ENCODE peak calls at places on chromosomes 12 and 14, in ten cellular contexts. One of them, this sample, is unnamed.

GRCh38 chr14:70392676-70393075 is 24.2 kb downstream of the SYNJ2BP start:
- DNase-seq in activated T-helper 1 cell treated with Interleukin-2 at 50 U/mL for 16 hours: no peak
- DNase-seq in NT2/D1: no peak
- DNase-seq in stimulated activated naive CD8-positive, alpha-beta T cell treated with anti-CD3 and anti-CD28 coated beads, Interleukin-15, Interleukin-2, amounts not matched to agents 100 U/mL and 50 U/mL, for 24 hours: no peak
- DNase-seq in PC-3: no peak
- DNase-seq in hypothalamus: no peak
- DNase-seq in aorta: no peak
- DNase-seq in GM23248: no peak
- DNase-seq in fibroblast of the aortic adventitia: no peak
- DNase-seq in pancreas: no peak
- DNase-seq in this sample: no peak

GRCh38 chr12:15631007-15631715 is 158.0 kb downstream of the EPS8 start:
- DNase-seq in GM23248: no peak
- DNase-seq in PC-3: no peak
- DNase-seq in fibroblast of the aortic adventitia: no peak
- DNase-seq in NT2/D1: no peak
- DNase-seq in aorta: no peak
- DNase-seq in pancreas: no peak
- DNase-seq in stimulated activated naive CD8-positive, alpha-beta T cell treated with anti-CD3 and anti-CD28 coated beads, Interleukin-15, Interleukin-2, amounts not matched to agents 100 U/mL and 50 U/mL, for 24 hours: no peak
- DNase-seq in hypothalamus: no peak
- DNase-seq in activated T-helper 1 cell treated with Interleukin-2 at 50 U/mL for 16 hours: no peak
- DNase-seq in this sample: no peak

GRCh38 chr12:47360771-47361388 is 281.1 kb upstream of the AMIGO2 start:
- DNase-seq in PC-3: no peak
- DNase-seq in fibroblast of the aortic adventitia: no peak
- DNase-seq in GM23248: no peak
- DNase-seq in NT2/D1: no peak
- DNase-seq in aorta: no peak
- DNase-seq in hypothalamus: no peak
- DNase-seq in stimulated activated naive CD8-positive, alpha-beta T cell treated with anti-CD3 and anti-CD28 coated beads, Interleukin-15, Interleukin-2, amounts not matched to agents 100 U/mL and 50 U/mL, for 24 hours: no peak
- DNase-seq in pancreas: no peak
- DNase-seq in activated T-helper 1 cell treated with Interleukin-2 at 50 U/mL for 16 hours: peak; percentile 24
- DNase-seq in this sample: no peak

GRCh38 chr12:62259311-62259992 is 752 bp upstream of the USP15 start:
- DNase-seq in pancreas: peak; percentile 8
- DNase-seq in GM23248: peak; percentile 29
- DNase-seq in aorta: no peak
- DNase-seq in PC-3: peak; percentile 6
- DNase-seq in stimulated activated naive CD8-positive, alpha-beta T cell treated with anti-CD3 and anti-CD28 coated beads, Interleukin-15, Interleukin-2, amounts not matched to agents 100 U/mL and 50 U/mL, for 24 hours: no peak
- DNase-seq in NT2/D1: no peak
- DNase-seq in hypothalamus: no peak
- DNase-seq in fibroblast of the aortic adventitia: no peak
- DNase-seq in activated T-helper 1 cell treated with Interleukin-2 at 50 U/mL for 16 hours: no peak
- DNase-seq in this sample: no peak

GRCh38 chr12:79887912-79888311 is 47.0 kb downstream of the PPP1R12A start:
- DNase-seq in pancreas: no peak
- DNase-seq in aorta: no peak
- DNase-seq in hypothalamus: no peak
- DNase-seq in PC-3: no peak
- DNase-seq in fibroblast of the aortic adventitia: no peak
- DNase-seq in stimulated activated naive CD8-positive, alpha-beta T cell treated with anti-CD3 and anti-CD28 coated beads, Interleukin-15, Interleukin-2, amounts not matched to agents 100 U/mL and 50 U/mL, for 24 hours: no peak
- DNase-seq in activated T-helper 1 cell treated with Interleukin-2 at 50 U/mL for 16 hours: no peak
- DNase-seq in GM23248: no peak
- DNase-seq in NT2/D1: no peak
- DNase-seq in this sample: no peak

GRCh38 chr12:47328831-47329545 is 249.2 kb upstream of the AMIGO2 start:
- DNase-seq in pancreas: no peak
- DNase-seq in hypothalamus: no peak
- DNase-seq in NT2/D1: no peak
- DNase-seq in PC-3: peak; percentile 77
- DNase-seq in activated T-helper 1 cell treated with Interleukin-2 at 50 U/mL for 16 hours: no peak
- DNase-seq in stimulated activated naive CD8-positive, alpha-beta T cell treated with anti-CD3 and anti-CD28 coated beads, Interleukin-15, Interleukin-2, amounts not matched to agents 100 U/mL and 50 U/mL, for 24 hours: no peak
- DNase-seq in aorta: no peak
- DNase-seq in GM23248: peak; percentile 79
- DNase-seq in fibroblast of the aortic adventitia: peak; percentile 85
- DNase-seq in this sample: no peak

GRCh38 chr14:59301354-59301753 is 112.9 kb downstream of the DAAM1 start:
- DNase-seq in pancreas: no peak
- DNase-seq in PC-3: no peak
- DNase-seq in aorta: no peak
- DNase-seq in NT2/D1: no peak
- DNase-seq in fibroblast of the aortic adventitia: no peak
- DNase-seq in stimulated activated naive CD8-positive, alpha-beta T cell treated with anti-CD3 and anti-CD28 coated beads, Interleukin-15, Interleukin-2, amounts not matched to agents 100 U/mL and 50 U/mL, for 24 hours: peak; percentile 13
- DNase-seq in GM23248: no peak
- DNase-seq in activated T-helper 1 cell treated with Interleukin-2 at 50 U/mL for 16 hours: no peak
- DNase-seq in hypothalamus: no peak
- DNase-seq in this sample: no peak

GRCh38 chr12:57618966-57619433 is 7.8 kb downstream of the ARHGEF25 start:
- DNase-seq in hypothalamus: no peak
- DNase-seq in stimulated activated naive CD8-positive, alpha-beta T cell treated with anti-CD3 and anti-CD28 coated beads, Interleukin-15, Interleukin-2, amounts not matched to agents 100 U/mL and 50 U/mL, for 24 hours: no peak
- DNase-seq in NT2/D1: no peak
- DNase-seq in aorta: no peak
- DNase-seq in PC-3: no peak
- DNase-seq in pancreas: no peak
- DNase-seq in fibroblast of the aortic adventitia: no peak
- DNase-seq in activated T-helper 1 cell treated with Interleukin-2 at 50 U/mL for 16 hours: no peak
- DNase-seq in GM23248: no peak
- DNase-seq in this sample: no peak

GRCh38 chr12:49674318-49674985 is 32.8 kb downstream of the FMNL3 start:
- DNase-seq in GM23248: peak; percentile 64
- DNase-seq in fibroblast of the aortic adventitia: peak; percentile 41
- DNase-seq in PC-3: no peak
- DNase-seq in stimulated activated naive CD8-positive, alpha-beta T cell treated with anti-CD3 and anti-CD28 coated beads, Interleukin-15, Interleukin-2, amounts not matched to agents 100 U/mL and 50 U/mL, for 24 hours: peak; percentile 23
- DNase-seq in activated T-helper 1 cell treated with Interleukin-2 at 50 U/mL for 16 hours: no peak
- DNase-seq in pancreas: no peak
- DNase-seq in hypothalamus: no peak
- DNase-seq in NT2/D1: no peak
- DNase-seq in aorta: no peak
- DNase-seq in this sample: no peak

GRCh38 chr12:112664569-112664968 is 127.0 kb upstream of the RPH3A start:
- DNase-seq in hypothalamus: no peak
- DNase-seq in activated T-helper 1 cell treated with Interleukin-2 at 50 U/mL for 16 hours: no peak
- DNase-seq in PC-3: peak; percentile 30
- DNase-seq in GM23248: peak; percentile 6
- DNase-seq in stimulated activated naive CD8-positive, alpha-beta T cell treated with anti-CD3 and anti-CD28 coated beads, Interleukin-15, Interleukin-2, amounts not matched to agents 100 U/mL and 50 U/mL, for 24 hours: peak; percentile 7
- DNase-seq in fibroblast of the aortic adventitia: peak; percentile 1
- DNase-seq in pancreas: no peak
- DNase-seq in NT2/D1: peak; percentile 16
- DNase-seq in aorta: no peak
- DNase-seq in this sample: no peak

GRCh38 chr14:99134333-99135046 is 137.5 kb downstream of the BCL11B start:
- DNase-seq in PC-3: no peak
- DNase-seq in activated T-helper 1 cell treated with Interleukin-2 at 50 U/mL for 16 hours: no peak
- DNase-seq in NT2/D1: no peak
- DNase-seq in hypothalamus: no peak
- DNase-seq in GM23248: no peak
- DNase-seq in fibroblast of the aortic adventitia: no peak
- DNase-seq in aorta: peak; percentile 21
- DNase-seq in pancreas: no peak
- DNase-seq in stimulated activated naive CD8-positive, alpha-beta T cell treated with anti-CD3 and anti-CD28 coated beads, Interleukin-15, Interleukin-2, amounts not matched to agents 100 U/mL and 50 U/mL, for 24 hours: no peak
- DNase-seq in this sample: no peak

GRCh38 chr14:29749327-29749726 is 178.3 kb downstream of the PRKD1 start:
- DNase-seq in NT2/D1: no peak
- DNase-seq in activated T-helper 1 cell treated with Interleukin-2 at 50 U/mL for 16 hours: no peak
- DNase-seq in PC-3: peak; percentile 59
- DNase-seq in hypothalamus: no peak
- DNase-seq in fibroblast of the aortic adventitia: peak; percentile 42
- DNase-seq in stimulated activated naive CD8-positive, alpha-beta T cell treated with anti-CD3 and anti-CD28 coated beads, Interleukin-15, Interleukin-2, amounts not matched to agents 100 U/mL and 50 U/mL, for 24 hours: no peak
- DNase-seq in GM23248: peak; percentile 73
- DNase-seq in aorta: no peak
- DNase-seq in pancreas: no peak
- DNase-seq in this sample: peak; percentile 33

GRCh38 chr12:107884769-107885694 is 110.5 kb downstream of the ASCL4 start:
- DNase-seq in NT2/D1: peak; percentile 46
- DNase-seq in stimulated activated naive CD8-positive, alpha-beta T cell treated with anti-CD3 and anti-CD28 coated beads, Interleukin-15, Interleukin-2, amounts not matched to agents 100 U/mL and 50 U/mL, for 24 hours: peak; percentile 51
- DNase-seq in fibroblast of the aortic adventitia: peak; percentile 61
- DNase-seq in activated T-helper 1 cell treated with Interleukin-2 at 50 U/mL for 16 hours: no peak
- DNase-seq in PC-3: peak; percentile 72
- DNase-seq in hypothalamus: peak; percentile 14
- DNase-seq in aorta: no peak
- DNase-seq in pancreas: peak; percentile 17
- DNase-seq in GM23248: peak; percentile 79
- DNase-seq in this sample: peak; percentile 46